ENCODE peak calls at places on chromosome 3, in five cellular contexts. E is amygdala, F is posterior vena cava, N is GM19239, Y is neuronal stem cell. J is an unnamed sample.

GRCh38 chr3:183883291-183884096 is 1.2 kb downstream of the PARL start:
- DNase-seq in E (no peak), N (no peak), Y (no peak), F (no peak), J (no peak)

GRCh38 chr3:172512363-172512762 is 10.9 kb downstream of the TNFSF10 start:
- DNase-seq in Y (no peak), E (peak; percentile 43), N (no peak), F (peak; percentile 90), J (no peak)

GRCh38 chr3:120284702-120285507 is at the start of gene GPR156:
- DNase-seq in N (no peak), Y (no peak), F (no peak), E (no peak), J (no peak)

GRCh38 chr3:28777806-28778475 is 429.3 kb upstream of the AZI2 start:
- DNase-seq in N (no peak), Y (no peak), E (no peak), F (no peak), J (no peak)

GRCh38 chr3:141960731-141961130 is 84.3 kb downstream of the ATP1B3 start:
- DNase-seq in N (no peak), Y (peak; percentile 71), F (no peak), E (no peak), J (no peak)

GRCh38 chr3:141294848-141295247 is 63.2 kb downstream of the PXYLP1 start:
- DNase-seq in N (no peak), E (no peak), F (no peak), Y (no peak), J (no peak)

GRCh38 chr3:113148814-113149213 is 62.5 kb upstream of the BOC start:
- DNase-seq in N (no peak), E (no peak), F (no peak), Y (no peak), J (no peak)

GRCh38 chr3:62007036-62007435 is 366.3 kb downstream of the FEZF2 start:
- DNase-seq in F (no peak), E (no peak), N (no peak), Y (no peak), J (no peak)

GRCh38 chr3:123602325-123602724 is 17.5 kb upstream of the HACD2 start:
- DNase-seq in E (no peak), F (no peak), N (no peak), Y (no peak), J (no peak)

GRCh38 chr3:23807161-23808015 is 1.6 kb downstream of the UBE2E1 start:
- DNase-seq in E (no peak), Y (no peak), F (no peak), N (no peak), J (no peak)

GRCh38 chr3:123072152-123072551 is 5.3 kb downstream of the PDIA5 start:
- DNase-seq in E (no peak), Y (no peak), F (no peak), N (no peak), J (no peak)

GRCh38 chr3:61527011-61527410 is 34.4 kb upstream of the PTPRG start:
- DNase-seq in N (no peak), Y (no peak), E (no peak), F (no peak), J (no peak)

GRCh38 chr3:120496278-120496975 is 45.6 kb upstream of the FSTL1 start:
- DNase-seq in E (no peak), F (no peak), N (no peak), Y (no peak), J (no peak)

GRCh38 chr3:21703291-21703690 is 47.7 kb downstream of the ZNF385D start:
- DNase-seq in N (no peak), F (no peak), Y (no peak), E (no peak), J (no peak)

GRCh38 chr3:69204315-69204957 is 82.0 kb upstream of the LMOD3 start:
- DNase-seq in N (peak; percentile 15), F (no peak), Y (no peak), E (no peak), J (no peak)

GRCh38 chr3:196966526-196967401 is 1.9 kb downstream of the PIGZ start:
- DNase-seq in F (no peak), E (no peak), N (no peak), Y (no peak), J (peak; percentile 19)

GRCh38 chr3:28077566-28077965 is 163.9 kb upstream of the CMC1 start:
- DNase-seq in F (peak; percentile 68), N (no peak), Y (peak; percentile 40), E (no peak), J (peak; percentile 0)

GRCh38 chr3:70736009-70736408 is 423.6 kb upstream of the MDFIC2 start:
- DNase-seq in Y (no peak), N (no peak), E (no peak), F (no peak), J (no peak)

GRCh38 chr3:194811118-194811517 is 125.4 kb downstream of the FAM43A start:
- DNase-seq in F (no peak), E (no peak), Y (no peak), N (no peak), J (no peak)

GRCh38 chr3:74614133-74614967 is at the start of gene CNTN3:
- DNase-seq in Y (peak; percentile 61), F (no peak), E (no peak), N (no peak), J (peak; percentile 38)

GRCh38 chr3:50665603-50666115 is 9.1 kb upstream of the DOCK3 start:
- DNase-seq in Y (no peak), N (no peak), E (no peak), F (peak; percentile 52), J (no peak)